ENCODE peak calls at places on chromosome 12, in five cellular contexts. I, B, V, X and U are unnamed samples.
A peak's percentile ranks its signal among the peaks of the same experiment; 100 is the strongest.

GRCh38 chr12:122394626-122395194 is 27.8 kb downstream of the CLIP1 start:
- DNase-seq in B (no peak), V (no peak), I (no peak), X (no peak), U (no peak)

GRCh38 chr12:120538281-120539156 is 4.4 kb downstream of the RNF10 start:
- DNase-seq in V (peak; percentile 94), X (no peak), I (peak; percentile 44), B (peak; percentile 75), U (peak; percentile 51)

GRCh38 chr12:94140556-94140955 is 7.8 kb upstream of the PLXNC1 start:
- DNase-seq in V (peak; percentile 34), I (peak; percentile 33), B (no peak), X (no peak), U (no peak)

GRCh38 chr12:12282761-12283160 is 15.9 kb upstream of the LRP6 start:
- DNase-seq in V (peak; percentile 60), I (no peak), B (no peak), X (no peak), U (no peak)

GRCh38 chr12:70197362-70197744 is 45.9 kb upstream of the CNOT2 start:
- DNase-seq in B (no peak), V (no peak), X (no peak), I (no peak), U (no peak)

GRCh38 chr12:68326720-68327119 is 5.4 kb downstream of the MDM1 start:
- DNase-seq in X (no peak), I (peak; percentile 86), B (no peak), V (no peak), U (no peak)

GRCh38 chr12:1605129-1606020 is 11.0 kb upstream of the FBXL14 start:
- DNase-seq in B (peak; percentile 83), X (peak; percentile 72), I (peak; percentile 78), V (peak; percentile 84), U (no peak)

GRCh38 chr12:65524666-65525065 is 246.2 kb downstream of the MSRB3 start:
- DNase-seq in X (no peak), I (no peak), V (peak; percentile 54), B (no peak), U (no peak)

GRCh38 chr12:56645201-56645716 is 525 bp downstream of the ATP5F1B start:
- DNase-seq in B (peak; percentile 62), V (no peak), I (no peak), X (no peak), U (no peak)

GRCh38 chr12:121812320-121812871 is 8.6 kb downstream of the SETD1B start:
- DNase-seq in X (no peak), I (peak; percentile 73), V (peak; percentile 69), B (no peak), U (no peak)

GRCh38 chr12:44616385-44616784 is 259.7 kb downstream of the NELL2 start:
- DNase-seq in X (no peak), I (no peak), V (peak; percentile 39), B (no peak), U (no peak)

GRCh38 chr12:51482808-51483532 is 58.3 kb downstream of the SLC4A8 start:
- DNase-seq in I (no peak), X (no peak), B (no peak), V (no peak), U (no peak)

DNA sequence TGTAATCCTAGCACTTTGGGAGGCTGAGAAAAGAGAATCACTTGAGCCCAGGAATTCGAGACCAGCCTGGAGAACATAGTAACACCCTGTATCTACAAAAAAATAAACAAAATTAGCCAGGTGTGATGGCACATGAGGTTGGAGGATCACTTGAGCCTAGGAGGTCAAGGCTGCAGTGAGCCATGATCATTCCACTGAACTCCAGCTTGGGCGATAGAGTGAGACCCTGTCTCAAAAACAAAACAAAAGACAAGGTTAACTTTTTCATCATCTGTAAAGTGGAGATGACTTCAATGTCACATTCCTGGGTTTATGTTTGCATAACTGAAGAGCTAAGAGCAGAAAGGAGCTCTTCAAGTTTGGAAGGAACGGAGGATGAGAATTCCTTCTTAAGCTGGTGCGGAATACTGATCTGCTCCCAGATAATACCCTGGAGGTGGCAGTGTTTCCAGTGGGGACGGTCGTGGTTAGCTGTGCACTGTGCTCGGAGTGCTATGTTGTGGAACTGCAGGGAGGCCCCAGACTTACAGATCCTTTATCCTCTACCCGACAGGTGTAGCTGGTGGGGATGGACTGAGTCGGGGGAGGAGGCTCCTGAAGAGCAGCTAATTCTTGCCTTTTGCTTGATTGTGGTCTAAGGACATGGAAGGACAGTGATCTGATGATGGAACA is 22.5 kb upstream of the BICD1 start:
- DNase-seq in I (no peak), B (no peak), V (no peak), X (no peak), U (no peak)
- TF ChIP-seq CTCF in I (no peak), B (no peak), V (no peak), X (no peak), U (no peak)

DNA sequence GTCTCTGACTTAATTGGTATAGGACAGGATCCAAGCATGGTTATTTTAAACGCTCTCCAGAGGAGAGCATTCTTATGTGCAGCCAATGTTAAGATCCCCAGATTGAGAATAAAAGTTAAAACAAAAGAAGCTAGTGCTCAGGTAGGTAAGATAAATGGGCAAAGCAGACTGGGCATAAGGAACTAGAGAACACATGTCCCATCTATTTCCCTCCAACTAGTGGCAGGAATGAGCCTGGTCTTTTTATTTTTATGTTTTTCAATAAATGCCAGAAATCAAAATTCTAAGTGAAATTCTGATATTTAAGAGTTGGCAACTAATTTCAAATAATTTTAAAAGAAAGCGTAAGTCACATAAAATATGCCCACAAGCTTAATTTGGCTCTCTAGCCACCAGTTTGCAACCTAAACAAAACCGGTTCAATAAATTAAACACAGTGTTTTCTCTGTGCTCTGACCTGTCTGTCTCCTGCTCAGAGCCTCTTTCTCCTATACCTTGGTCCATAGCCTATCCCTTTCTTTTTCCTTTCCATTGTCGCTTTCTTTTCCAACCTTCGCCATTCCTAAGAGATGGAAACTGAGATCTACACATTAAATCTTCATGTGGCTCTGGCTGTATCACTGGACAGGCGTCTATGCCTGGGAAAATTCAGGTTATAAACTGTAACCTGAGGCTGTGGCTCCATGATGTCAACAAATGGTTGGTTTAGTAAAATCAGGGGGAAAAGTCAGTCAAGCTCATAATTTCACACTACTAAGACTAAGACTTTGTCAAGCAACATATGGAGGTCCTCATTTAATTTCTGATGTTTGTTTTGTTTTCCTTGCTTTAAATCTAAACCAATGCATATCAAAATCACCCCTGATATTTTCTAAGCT is 5.5 kb downstream of the SLC38A1 start:
- DNase-seq in X (no peak), I (no peak), V (no peak), B (no peak), U (no peak)
- TF ChIP-seq CTCF in X (no peak), I (no peak), V (peak; percentile 52), B (peak; percentile 21), U (no peak)

DNA sequence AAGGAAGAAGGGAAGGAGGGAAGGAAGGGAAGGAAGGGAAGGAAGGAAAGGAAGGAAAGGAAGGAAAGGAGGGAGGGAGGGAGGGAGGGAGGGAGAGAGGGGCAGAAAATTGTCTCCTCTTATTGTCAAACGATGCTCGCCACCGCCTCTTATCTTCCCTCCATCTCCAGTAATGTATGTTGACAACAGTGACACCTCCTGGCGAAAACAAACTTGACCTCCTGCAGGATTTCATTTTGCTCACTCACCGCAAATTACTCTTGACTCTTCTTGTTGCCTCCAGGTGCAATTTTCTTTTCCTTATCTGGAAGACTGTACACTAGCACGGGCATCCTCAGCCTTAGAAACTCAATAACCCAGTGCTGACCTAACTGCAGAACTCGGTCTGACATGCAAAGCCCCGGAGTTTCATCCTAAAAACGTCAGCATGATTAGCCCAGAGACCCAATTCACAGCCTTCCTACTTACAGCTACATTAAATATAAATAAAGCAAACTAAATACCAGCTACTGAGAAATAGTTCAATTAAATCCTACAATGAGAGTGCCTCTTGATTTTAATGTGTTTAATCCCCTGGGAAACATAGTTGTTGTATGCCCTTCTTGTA is 512.4 kb upstream of the TMPO start:
- DNase-seq in I (peak; percentile 48), V (peak; percentile 77), X (no peak), B (no peak), U (no peak)
- TF ChIP-seq CTCF in I (peak; percentile 30), V (peak; percentile 60), X (peak; percentile 22), B (peak; percentile 45), U (no peak)

GRCh38 chr12:53804429-53804828 is 52.6 kb upstream of the CISTR start:
- DNase-seq in V (peak; percentile 95), I (no peak), X (no peak), B (no peak), U (no peak)
- TF ChIP-seq CTCF in V (peak; percentile 46), I (no peak), X (no peak), B (no peak), U (no peak)

DNA sequence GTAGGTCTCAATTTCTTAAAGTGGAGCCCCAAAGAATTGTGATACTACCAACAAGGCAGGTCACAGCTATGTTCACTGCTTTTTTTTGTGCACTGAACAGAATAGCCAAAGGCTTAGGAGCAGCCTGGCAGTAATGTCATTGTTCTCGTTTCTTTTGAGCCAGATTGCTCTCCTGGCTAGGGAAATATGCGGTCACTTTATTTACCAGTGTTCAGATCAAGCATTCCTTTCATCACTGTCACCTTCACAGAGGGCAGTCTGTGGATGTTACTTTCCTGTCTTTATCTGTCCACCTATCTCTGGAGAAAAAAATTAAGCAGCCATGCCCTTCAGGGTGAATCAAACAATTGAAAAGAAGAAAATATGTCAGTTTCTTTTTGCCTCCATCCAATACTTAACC is 159.6 kb downstream of the BTG1 start:
- DNase-seq in B (no peak), I (no peak), X (no peak), V (peak; percentile 89), U (no peak)
- TF ChIP-seq CTCF in B (no peak), I (no peak), X (no peak), V (no peak), U (no peak)

DNA sequence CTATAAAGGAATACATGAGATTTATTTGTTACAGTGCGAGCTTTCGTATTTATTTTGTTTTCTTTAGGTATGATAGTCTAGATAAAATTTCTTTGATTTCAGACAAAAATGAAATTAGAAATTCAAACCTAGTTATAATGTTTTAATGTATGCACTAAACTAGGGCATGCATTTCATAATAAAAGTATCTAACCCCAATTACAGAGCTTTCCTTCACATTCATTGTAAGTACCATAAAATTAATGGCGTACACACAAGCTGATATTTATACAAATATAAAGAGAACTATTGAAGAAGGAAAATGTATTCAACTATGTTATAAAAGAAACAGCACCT is 120.2 kb downstream of the GXYLT1 start:
- DNase-seq in B (no peak), I (no peak), V (no peak), X (no peak), U (no peak)
- TF ChIP-seq CTCF in B (no peak), I (no peak), V (peak; percentile 11), X (peak; percentile 75), U (peak; percentile 73)

GRCh38 chr12:128842579-128842978 is 10.7 kb upstream of the GLT1D1 start:
- DNase-seq in I (no peak), X (no peak), V (no peak), B (no peak), U (no peak)

GRCh38 chr12:128843538-128843937 is 9.7 kb upstream of the GLT1D1 start:
- DNase-seq in V (no peak), X (no peak), I (peak; percentile 42), B (no peak), U (peak; percentile 73)

GRCh38 chr12:128848371-128848770 is 4.9 kb upstream of the GLT1D1 start:
- DNase-seq in X (no peak), B (no peak), V (no peak), I (no peak), U (no peak)

GRCh38 chr12:128840862-128841468 is 12.3 kb upstream of the GLT1D1 start:
- DNase-seq in V (no peak), I (no peak), B (peak; percentile 19), X (peak; percentile 53), U (no peak)

GRCh38 chr12:128844031-128844635 is 9.1 kb upstream of the GLT1D1 start:
- DNase-seq in B (no peak), X (no peak), I (peak; percentile 73), V (no peak), U (peak; percentile 92)
- TF ChIP-seq CTCF in B (no peak), X (peak; percentile 39), I (no peak), V (no peak), U (no peak)